ENCODE peak calls at places on chromosomes 16 and 17, in seven cellular contexts. Z is sigmoid colon, E is tibial nerve, H is AG04450, M is upper lobe of left lung, R is kidney, N is transverse colon. A is an unnamed sample. For H3K9me3, the result is how much of the 10 kb centered on the place peaks cover.

GRCh38 chr16:65540913-65541312 is 419.1 kb upstream of the CDH11 start:
- DNase-seq in Z (no peak), E (no peak), H (no peak), M (no peak), R (no peak), N (no peak), A (no peak)

GRCh38 chr16:49530396-49530795 is 156.8 kb downstream of the C16orf78 start:
- DNase-seq in Z (no peak), E (no peak), H (no peak), M (no peak), R (no peak), N (no peak), A (no peak)

GRCh38 chr16:27430923-27431484 is 29.0 kb downstream of the IL21R start:
- DNase-seq in Z (peak), E (no peak), H (no peak), M (peak), R (no peak), N (no peak), A (no peak)

GRCh38 chr17:77785526-77785925 is 173.0 kb upstream of the TNRC6C start:
- DNase-seq in Z (no peak), E (no peak), H (no peak), M (no peak), R (no peak), N (no peak), A (no peak)

GRCh38 chr17:73609078-73609477 is 35.2 kb downstream of the SDK2 start:
- DNase-seq in Z (no peak), E (no peak), H (no peak), M (no peak), R (no peak), N (no peak), A (no peak)

GRCh38 chr16:58487566-58488351 is 12.2 kb upstream of the NDRG4 start:
- DNase-seq in Z (peak), E (peak), H (peak), M (peak), R (peak), N (peak), A (peak)

GRCh38 chr17:78375401-78376079 is 2.9 kb upstream of the PGS1 start:
- DNase-seq in Z (peak), E (no peak), H (peak), M (peak), R (no peak), N (no peak), A (no peak)

GRCh38 chr16:15970202-15970601 is 20.8 kb downstream of the ABCC1 start:
- DNase-seq in Z (no peak), E (no peak), H (no peak), M (no peak), R (no peak), N (no peak), A (no peak)

GRCh38 chr17:65018612-65019290 is 37.8 kb downstream of the GNA13 start:
- DNase-seq in Z (no peak), E (no peak), H (no peak), M (no peak), R (no peak), N (no peak), A (no peak)

GRCh38 chr16:49528035-49528434 is 154.4 kb downstream of the C16orf78 start:
- DNase-seq in Z (no peak), E (peak), H (no peak), M (no peak), R (no peak), N (no peak), A (peak)

GRCh38 chr16:73504591-73504990 is 456.7 kb upstream of the ZFHX3 start:
- DNase-seq in Z (no peak), E (no peak), H (no peak), M (no peak), R (no peak), N (no peak), A (no peak)

GRCh38 chr17:57174591-57174990 is 81.7 kb upstream of the MSI2 start:
- DNase-seq in Z (no peak), E (no peak), H (no peak), M (no peak), R (no peak), N (no peak), A (no peak)

GRCh38 chr17:28398280-28398981 is 7.6 kb downstream of the SLC46A1 start:
- DNase-seq in Z (no peak), E (no peak), H (no peak), M (no peak), R (no peak), N (no peak), A (no peak)

DNA sequence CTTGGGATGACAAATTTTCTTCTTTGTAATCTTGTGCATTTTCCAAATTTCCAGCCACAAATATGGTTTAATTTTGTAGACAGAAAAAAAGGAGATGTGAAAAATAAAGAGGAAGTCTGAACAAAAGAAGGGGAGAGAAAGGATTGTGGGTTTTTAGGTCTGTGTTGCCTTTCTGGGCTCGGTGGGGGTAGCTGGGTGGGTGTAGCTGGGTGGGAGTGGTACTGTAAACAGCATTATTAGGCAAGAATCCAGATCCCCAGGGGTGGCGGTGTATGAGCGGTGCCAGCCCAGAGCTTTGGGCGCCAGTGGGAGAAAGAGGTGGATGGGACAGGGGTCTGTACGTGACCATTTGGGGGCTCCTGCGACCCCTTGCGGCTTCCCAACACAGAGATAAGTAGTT is 7.4 kb downstream of the ATP2C2 start:
- DNase-seq in Z (no peak), E (no peak), H (no peak), M (no peak), R (no peak), N (no peak), A (no peak)
- H3K9me3 ChIP-seq in Z (under half), E (under half), H (under half), M (under half), R (under half), N (under half), A (under half)

DNA sequence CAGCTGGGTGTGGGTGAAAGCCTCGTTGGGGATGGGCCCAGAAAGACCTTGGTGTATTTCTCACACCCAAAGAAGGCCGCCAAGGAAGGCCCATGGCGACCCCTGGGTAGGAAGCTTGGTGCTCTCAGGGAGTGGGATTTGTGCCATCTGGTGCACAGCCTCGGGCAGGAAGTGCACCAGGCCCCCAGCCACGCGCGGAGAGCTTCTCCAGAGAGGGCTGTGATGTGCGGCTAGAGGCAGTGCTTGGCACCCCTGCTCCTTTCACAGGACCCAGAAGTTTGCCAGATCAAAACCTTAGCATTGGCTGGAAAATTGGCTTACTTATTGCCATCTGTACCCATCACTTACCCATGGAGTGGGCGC is 144.0 kb downstream of the CLEC16A start:
- DNase-seq in Z (no peak), E (no peak), H (no peak), M (no peak), R (no peak), N (no peak), A (no peak)
- H3K27ac ChIP-seq in Z (peak), E (no peak), H (peak), M (no peak), R (no peak), N (peak), A (no peak)

DNA sequence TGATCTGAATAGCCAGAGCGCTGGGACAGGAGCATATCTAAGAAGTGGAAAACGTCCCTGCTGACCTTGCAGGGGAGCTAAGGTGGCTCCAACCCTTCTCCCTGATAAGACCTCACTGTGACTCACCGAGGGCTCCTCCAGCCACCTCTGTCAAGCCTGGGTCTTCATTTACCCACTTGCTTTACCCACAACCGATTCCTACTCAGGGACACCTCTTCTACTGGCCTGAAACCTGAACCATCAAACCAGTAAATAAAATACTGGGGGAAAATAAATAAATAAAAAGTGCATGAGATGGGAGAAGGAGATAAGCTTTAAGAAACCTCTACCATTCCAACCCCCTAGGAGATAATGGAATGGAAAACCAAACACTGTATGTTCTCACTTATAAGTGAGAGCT is 80.2 kb upstream of the ALOX12 start:
- DNase-seq in Z (no peak), E (no peak), H (no peak), M (no peak), R (no peak), N (no peak), A (no peak)
- H3K9me3 ChIP-seq in Z (under half), E (under half), H (under half), M (under half), R (under half), N (under half), A (under half)

GRCh38 chr17:80261895-80262279 is 1.2 kb downstream of the RNF213 start:
- DNase-seq in Z (no peak), E (no peak), H (no peak), M (no peak), R (no peak), N (no peak), A (no peak)
- H3K27ac ChIP-seq in Z (peak), E (peak), H (no peak), M (peak), R (peak), N (peak), A (peak)

GRCh38 chr16:88289001-88289400 is 93.8 kb upstream of the ZNF469 start:
- DNase-seq in Z (no peak), E (no peak), H (no peak), M (no peak), R (no peak), N (no peak), A (no peak)
- H3K9me3 ChIP-seq in Z (under half), E (under half), H (under half), M (under half), R (under half), N (under half), A (under half)

GRCh38 chr17:39776267-39776666 is 38.5 kb downstream of the GRB7 start:
- DNase-seq in Z (no peak), E (no peak), H (no peak), M (no peak), R (no peak), N (no peak), A (no peak)
- H3K27ac ChIP-seq in Z (no peak), E (no peak), H (no peak), M (no peak), R (no peak), N (peak), A (peak)

DNA sequence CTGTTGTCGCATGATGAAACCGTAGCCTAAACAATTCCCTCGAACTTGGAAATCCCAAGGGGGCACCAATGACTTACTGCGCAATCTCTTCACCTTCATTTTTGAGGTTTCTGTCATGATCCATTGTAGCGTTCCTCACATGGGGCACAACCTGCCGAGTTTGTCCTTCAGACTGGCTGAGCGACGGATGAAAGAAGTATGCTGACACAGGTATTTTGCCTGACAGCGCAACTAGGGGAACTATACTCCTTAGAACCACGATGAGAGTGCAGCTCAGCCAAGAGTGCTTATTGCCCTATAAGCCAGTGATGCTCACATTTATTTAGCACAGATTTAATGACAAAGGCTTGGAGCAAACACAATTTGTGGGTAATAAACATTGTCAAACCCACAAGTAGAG is 106.3 kb upstream of the ZNF267 start:
- DNase-seq in Z (no peak), E (no peak), H (no peak), M (no peak), R (no peak), N (no peak), A (no peak)
- H3K9me3 ChIP-seq in Z (under half), E (under half), H (half or more), M (half or more), R (half or more), N (half or more), A (half or more)

GRCh38 chr17:15513058-15513858 is 45.8 kb upstream of the CDRT4 start:
- DNase-seq in Z (no peak), E (no peak), H (no peak), M (no peak), R (no peak), N (no peak), A (no peak)
- H3K27ac ChIP-seq in Z (peak), E (peak), H (no peak), M (peak), R (no peak), N (peak), A (no peak)

DNA sequence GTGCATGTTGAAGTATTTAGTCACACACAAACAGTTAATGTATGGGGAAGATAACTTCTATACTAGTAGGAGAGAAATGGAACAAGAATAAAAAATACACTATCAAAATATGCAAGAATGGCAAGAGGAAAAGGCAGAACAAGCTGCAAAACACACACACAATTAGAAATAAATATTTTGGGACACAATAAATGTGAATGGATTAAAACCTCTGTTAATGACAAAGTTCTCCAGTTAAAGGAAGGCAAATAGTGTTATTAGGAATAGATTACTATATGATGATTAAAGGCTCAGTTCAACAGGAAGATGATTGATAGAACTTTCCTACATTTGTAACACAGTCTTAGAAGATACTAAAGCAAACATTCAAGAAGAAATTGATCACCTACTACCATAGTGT is 106.3 kb upstream of the ZNF750 start:
- DNase-seq in Z (no peak), E (no peak), H (no peak), M (no peak), R (no peak), N (no peak), A (no peak)
- H3K9me3 ChIP-seq in Z (under half), E (under half), H (half or more), M (under half), R (under half), N (under half), A (under half)

DNA sequence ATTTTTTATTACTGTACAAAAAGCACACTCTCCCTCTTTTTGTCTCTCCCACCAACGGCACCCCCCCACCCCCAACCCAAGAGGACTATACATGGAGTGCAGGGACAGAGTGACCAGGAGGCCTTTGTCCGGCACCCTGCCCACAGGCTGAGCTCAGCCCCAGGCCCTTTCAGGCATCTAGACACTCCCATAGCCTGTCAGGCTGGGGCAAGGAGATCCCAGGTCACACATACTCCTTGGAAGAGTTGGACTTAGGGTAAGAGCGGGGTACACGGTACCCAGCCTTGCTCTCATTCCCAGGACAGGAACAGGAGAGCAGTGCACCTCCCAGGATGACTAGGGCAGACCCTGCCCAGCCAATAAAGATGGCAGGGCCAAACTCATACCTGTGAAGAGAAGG is 2.1 kb downstream of the CLDN7 start:
- DNase-seq in Z (no peak), E (no peak), H (no peak), M (no peak), R (no peak), N (peak), A (no peak)
- H3K27ac ChIP-seq in Z (no peak), E (no peak), H (no peak), M (peak), R (peak), N (peak), A (no peak)

A was measured in CD4-positive, alpha-beta T cell.